ENCODE peak calls at places on chromosomes 16 and 17, in eight cellular contexts. One of them, this sample, is unnamed.

GRCh38 chr16:5020551-5020950 is 13.2 kb downstream of the NAGPA start:
- DNase-seq in fibroblast of lung: no peak
- DNase-seq in cardiac muscle cell: no peak
- DNase-seq in ascending aorta: no peak
- DNase-seq in left ventricle myocardium inferior: no peak
- DNase-seq in AG09319: no peak
- DNase-seq in CD8-positive, alpha-beta T cell: no peak
- DNase-seq in AG10803: no peak
- DNase-seq in this sample: no peak

GRCh38 chr16:48420437-48420836 is 35.2 kb upstream of the SIAH1 start:
- DNase-seq in fibroblast of lung: no peak
- DNase-seq in AG09319: no peak
- DNase-seq in left ventricle myocardium inferior: no peak
- DNase-seq in AG10803: no peak
- DNase-seq in cardiac muscle cell: no peak
- DNase-seq in CD8-positive, alpha-beta T cell: no peak
- DNase-seq in ascending aorta: no peak
- DNase-seq in this sample: no peak

GRCh38 chr17:7997186-7997585 is 5.2 kb upstream of the GUCY2D start:
- DNase-seq in AG09319: no peak
- DNase-seq in left ventricle myocardium inferior: peak
- DNase-seq in CD8-positive, alpha-beta T cell: no peak
- DNase-seq in ascending aorta: no peak
- DNase-seq in cardiac muscle cell: peak
- DNase-seq in AG10803: peak
- DNase-seq in fibroblast of lung: peak
- DNase-seq in this sample: no peak

GRCh38 chr17:76833034-76833689 is 35.0 kb upstream of the MGAT5B start:
- DNase-seq in left ventricle myocardium inferior: no peak
- DNase-seq in ascending aorta: no peak
- DNase-seq in cardiac muscle cell: no peak
- DNase-seq in AG10803: no peak
- DNase-seq in AG09319: no peak
- DNase-seq in CD8-positive, alpha-beta T cell: no peak
- DNase-seq in fibroblast of lung: no peak
- DNase-seq in this sample: no peak

GRCh38 chr16:56947604-56947995 is 14.2 kb upstream of the CETP start:
- DNase-seq in cardiac muscle cell: no peak
- DNase-seq in CD8-positive, alpha-beta T cell: no peak
- DNase-seq in left ventricle myocardium inferior: no peak
- DNase-seq in ascending aorta: no peak
- DNase-seq in fibroblast of lung: no peak
- DNase-seq in AG09319: no peak
- DNase-seq in AG10803: no peak
- DNase-seq in this sample: no peak

GRCh38 chr16:54390095-54390494 is 103.5 kb upstream of the IRX3 start:
- DNase-seq in left ventricle myocardium inferior: no peak
- DNase-seq in AG09319: no peak
- DNase-seq in ascending aorta: no peak
- DNase-seq in CD8-positive, alpha-beta T cell: no peak
- DNase-seq in AG10803: no peak
- DNase-seq in cardiac muscle cell: no peak
- DNase-seq in fibroblast of lung: no peak
- DNase-seq in this sample: no peak

GRCh38 chr17:1112875-1113274 is 66.9 kb downstream of the ABR start:
- DNase-seq in ascending aorta: no peak
- DNase-seq in left ventricle myocardium inferior: no peak
- DNase-seq in CD8-positive, alpha-beta T cell: no peak
- DNase-seq in fibroblast of lung: no peak
- DNase-seq in AG10803: no peak
- DNase-seq in cardiac muscle cell: no peak
- DNase-seq in AG09319: no peak
- DNase-seq in this sample: no peak

GRCh38 chr16:87322360-87322759 is 5.2 kb upstream of the C16orf95 start:
- DNase-seq in AG09319: no peak
- DNase-seq in left ventricle myocardium inferior: no peak
- DNase-seq in AG10803: no peak
- DNase-seq in cardiac muscle cell: no peak
- DNase-seq in fibroblast of lung: no peak
- DNase-seq in ascending aorta: no peak
- DNase-seq in CD8-positive, alpha-beta T cell: no peak
- DNase-seq in this sample: no peak

GRCh38 chr16:3431779-3432219 is 11.5 kb downstream of the ZNF597 start:
- DNase-seq in AG10803: peak
- DNase-seq in AG09319: no peak
- DNase-seq in fibroblast of lung: peak
- DNase-seq in ascending aorta: no peak
- DNase-seq in left ventricle myocardium inferior: peak
- DNase-seq in cardiac muscle cell: peak
- DNase-seq in CD8-positive, alpha-beta T cell: peak
- DNase-seq in this sample: peak

GRCh38 chr17:77409282-77410161 is 268.8 kb downstream of the SEC14L1 start:
- DNase-seq in ascending aorta: peak
- DNase-seq in fibroblast of lung: peak
- DNase-seq in AG09319: no peak
- DNase-seq in CD8-positive, alpha-beta T cell: no peak
- DNase-seq in left ventricle myocardium inferior: peak
- DNase-seq in cardiac muscle cell: peak
- DNase-seq in AG10803: peak
- DNase-seq in this sample: no peak

GRCh38 chr17:42288985-42289862 is 926 bp downstream of the STAT5A start:
- DNase-seq in ascending aorta: no peak
- DNase-seq in cardiac muscle cell: no peak
- DNase-seq in AG10803: no peak
- DNase-seq in left ventricle myocardium inferior: no peak
- DNase-seq in fibroblast of lung: no peak
- DNase-seq in AG09319: no peak
- DNase-seq in CD8-positive, alpha-beta T cell: peak
- DNase-seq in this sample: peak

GRCh38 chr17:81419333-81419885 is 24.2 kb downstream of the BAHCC1 start:
- DNase-seq in AG09319: peak
- DNase-seq in cardiac muscle cell: peak
- DNase-seq in ascending aorta: peak
- DNase-seq in fibroblast of lung: peak
- DNase-seq in AG10803: peak
- DNase-seq in left ventricle myocardium inferior: peak
- DNase-seq in CD8-positive, alpha-beta T cell: no peak
- DNase-seq in this sample: no peak

GRCh38 chr17:45110676-45111611 is 21.4 kb downstream of the PLCD3 start:
- DNase-seq in ascending aorta: no peak
- DNase-seq in CD8-positive, alpha-beta T cell: no peak
- DNase-seq in fibroblast of lung: no peak
- DNase-seq in left ventricle myocardium inferior: peak
- DNase-seq in cardiac muscle cell: no peak
- DNase-seq in AG10803: peak
- DNase-seq in AG09319: no peak
- DNase-seq in this sample: no peak

GRCh38 chr16:22948058-22948602 is 134.2 kb downstream of the HS3ST2 start:
- DNase-seq in fibroblast of lung: no peak
- DNase-seq in ascending aorta: no peak
- DNase-seq in cardiac muscle cell: peak
- DNase-seq in left ventricle myocardium inferior: no peak
- DNase-seq in AG09319: no peak
- DNase-seq in CD8-positive, alpha-beta T cell: no peak
- DNase-seq in AG10803: no peak
- DNase-seq in this sample: no peak

GRCh38 chr16:82011199-82011641 is at the start of gene SDR42E1:
- DNase-seq in left ventricle myocardium inferior: no peak
- DNase-seq in AG10803: no peak
- DNase-seq in AG09319: no peak
- DNase-seq in fibroblast of lung: peak
- DNase-seq in CD8-positive, alpha-beta T cell: peak
- DNase-seq in ascending aorta: no peak
- DNase-seq in cardiac muscle cell: no peak
- DNase-seq in this sample: peak

GRCh38 chr16:71637398-71637797 is 11.4 kb downstream of the MARVELD3 start:
- DNase-seq in CD8-positive, alpha-beta T cell: no peak
- DNase-seq in cardiac muscle cell: peak
- DNase-seq in fibroblast of lung: no peak
- DNase-seq in AG10803: peak
- DNase-seq in ascending aorta: no peak
- DNase-seq in AG09319: peak
- DNase-seq in left ventricle myocardium inferior: no peak
- DNase-seq in this sample: no peak

GRCh38 chr17:49946208-49946607 is 22.8 kb upstream of the DLX4 start:
- DNase-seq in fibroblast of lung: no peak
- DNase-seq in CD8-positive, alpha-beta T cell: no peak
- DNase-seq in ascending aorta: no peak
- DNase-seq in AG10803: no peak
- DNase-seq in AG09319: no peak
- DNase-seq in left ventricle myocardium inferior: no peak
- DNase-seq in cardiac muscle cell: no peak
- DNase-seq in this sample: no peak

GRCh38 chr17:65546579-65546978 is 14.9 kb downstream of the AXIN2 start:
- DNase-seq in cardiac muscle cell: no peak
- DNase-seq in AG09319: no peak
- DNase-seq in AG10803: no peak
- DNase-seq in CD8-positive, alpha-beta T cell: no peak
- DNase-seq in left ventricle myocardium inferior: no peak
- DNase-seq in ascending aorta: no peak
- DNase-seq in fibroblast of lung: no peak
- DNase-seq in this sample: no peak
- TF ChIP-seq CTCF in cardiac muscle cell: no peak
- TF ChIP-seq CTCF in AG09319: no peak
- TF ChIP-seq CTCF in AG10803: no peak
- TF ChIP-seq CTCF in CD8-positive, alpha-beta T cell: no peak
- TF ChIP-seq CTCF in left ventricle myocardium inferior: no peak
- TF ChIP-seq CTCF in ascending aorta: no peak
- TF ChIP-seq CTCF in fibroblast of lung: no peak
- TF ChIP-seq CTCF in this sample: no peak

DNA sequence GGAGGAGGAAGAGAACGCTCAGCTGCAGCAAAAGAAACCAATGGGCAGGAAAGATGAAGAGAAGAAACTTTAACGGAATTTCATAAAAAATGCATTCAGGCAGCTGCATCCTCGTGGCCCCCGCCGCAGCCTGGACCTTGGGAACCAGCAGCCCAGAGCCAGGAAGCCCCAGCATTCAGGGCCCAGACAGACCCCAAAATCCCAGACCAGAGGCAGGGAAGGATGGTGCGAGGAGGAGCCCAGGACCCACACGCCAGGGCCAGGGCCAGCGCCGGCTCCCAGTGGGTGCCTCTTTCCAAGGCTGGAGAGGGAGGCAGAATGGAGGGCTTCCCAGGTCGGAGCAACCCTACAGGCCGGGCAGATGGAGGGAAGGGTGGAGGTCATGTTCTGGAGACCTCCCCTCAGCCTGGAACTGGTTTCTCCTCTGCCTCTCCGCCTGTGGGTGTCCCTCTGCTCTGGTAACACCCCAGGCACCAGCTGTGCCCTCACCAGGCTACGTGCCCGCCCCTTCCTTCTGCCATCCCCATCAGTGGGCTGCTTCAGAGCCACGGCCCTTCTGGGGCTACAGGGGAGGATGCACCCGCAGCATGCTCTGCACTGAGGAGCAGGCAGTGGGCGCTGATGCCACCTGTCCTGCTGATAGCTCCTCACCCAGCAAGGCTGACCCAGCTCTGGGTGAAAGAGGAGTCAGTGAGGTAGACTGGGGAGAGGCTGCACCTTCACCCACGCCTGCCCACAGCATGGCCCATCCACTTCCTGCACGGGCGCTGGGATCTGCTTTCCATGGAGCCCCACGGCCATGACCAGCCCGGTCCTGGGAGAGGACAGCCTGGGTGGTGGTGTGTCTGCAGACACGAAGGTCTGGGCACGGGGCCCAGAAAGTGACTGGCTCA is 1.2 kb upstream of the MIF4GD start:
- DNase-seq in AG10803: peak
- DNase-seq in AG09319: no peak
- DNase-seq in cardiac muscle cell: peak
- DNase-seq in left ventricle myocardium inferior: peak
- DNase-seq in fibroblast of lung: peak
- DNase-seq in CD8-positive, alpha-beta T cell: no peak
- DNase-seq in ascending aorta: no peak
- DNase-seq in this sample: no peak
- TF ChIP-seq CTCF in AG10803: no peak
- TF ChIP-seq CTCF in AG09319: no peak
- TF ChIP-seq CTCF in cardiac muscle cell: no peak
- TF ChIP-seq CTCF in left ventricle myocardium inferior: no peak
- TF ChIP-seq CTCF in fibroblast of lung: no peak
- TF ChIP-seq CTCF in CD8-positive, alpha-beta T cell: no peak
- TF ChIP-seq CTCF in ascending aorta: no peak
- TF ChIP-seq CTCF in this sample: no peak

GRCh38 chr17:73841431-73842060 is 197.3 kb upstream of the SDK2 start:
- DNase-seq in AG10803: no peak
- DNase-seq in fibroblast of lung: peak
- DNase-seq in left ventricle myocardium inferior: no peak
- DNase-seq in CD8-positive, alpha-beta T cell: peak
- DNase-seq in AG09319: no peak
- DNase-seq in cardiac muscle cell: peak
- DNase-seq in ascending aorta: no peak
- DNase-seq in this sample: no peak
- TF ChIP-seq CTCF in AG10803: peak
- TF ChIP-seq CTCF in fibroblast of lung: peak
- TF ChIP-seq CTCF in left ventricle myocardium inferior: peak
- TF ChIP-seq CTCF in CD8-positive, alpha-beta T cell: peak
- TF ChIP-seq CTCF in AG09319: peak
- TF ChIP-seq CTCF in cardiac muscle cell: peak
- TF ChIP-seq CTCF in ascending aorta: peak
- TF ChIP-seq CTCF in this sample: no peak

GRCh38 chr17:79993390-79994221 is 42.1 kb downstream of the TBC1D16 start:
- DNase-seq in AG10803: peak
- DNase-seq in ascending aorta: peak
- DNase-seq in CD8-positive, alpha-beta T cell: peak
- DNase-seq in AG09319: peak
- DNase-seq in fibroblast of lung: peak
- DNase-seq in left ventricle myocardium inferior: peak
- DNase-seq in cardiac muscle cell: peak
- DNase-seq in this sample: peak

GRCh38 chr17:79991140-79991923 is 44.3 kb downstream of the TBC1D16 start:
- DNase-seq in AG09319: peak
- DNase-seq in AG10803: peak
- DNase-seq in left ventricle myocardium inferior: peak
- DNase-seq in ascending aorta: no peak
- DNase-seq in cardiac muscle cell: peak
- DNase-seq in fibroblast of lung: peak
- DNase-seq in CD8-positive, alpha-beta T cell: peak
- DNase-seq in this sample: peak

GRCh38 chr17:79990704-79991103 is 45.0 kb downstream of the TBC1D16 start:
- DNase-seq in AG10803: no peak
- DNase-seq in fibroblast of lung: no peak
- DNase-seq in ascending aorta: no peak
- DNase-seq in AG09319: no peak
- DNase-seq in cardiac muscle cell: no peak
- DNase-seq in left ventricle myocardium inferior: no peak
- DNase-seq in CD8-positive, alpha-beta T cell: no peak
- DNase-seq in this sample: no peak

GRCh38 chr17:79992657-79993389 is 42.8 kb downstream of the TBC1D16 start:
- DNase-seq in fibroblast of lung: no peak
- DNase-seq in AG10803: no peak
- DNase-seq in ascending aorta: no peak
- DNase-seq in cardiac muscle cell: no peak
- DNase-seq in CD8-positive, alpha-beta T cell: no peak
- DNase-seq in AG09319: no peak
- DNase-seq in left ventricle myocardium inferior: no peak
- DNase-seq in this sample: no peak

GRCh38 chr17:79991924-79992656 is 43.6 kb downstream of the TBC1D16 start:
- DNase-seq in cardiac muscle cell: peak
- DNase-seq in fibroblast of lung: peak
- DNase-seq in ascending aorta: no peak
- DNase-seq in AG10803: no peak
- DNase-seq in AG09319: no peak
- DNase-seq in left ventricle myocardium inferior: peak
- DNase-seq in CD8-positive, alpha-beta T cell: no peak
- DNase-seq in this sample: no peak
- TF ChIP-seq CTCF in cardiac muscle cell: no peak
- TF ChIP-seq CTCF in fibroblast of lung: no peak
- TF ChIP-seq CTCF in ascending aorta: no peak
- TF ChIP-seq CTCF in AG10803: no peak
- TF ChIP-seq CTCF in AG09319: no peak
- TF ChIP-seq CTCF in left ventricle myocardium inferior: peak
- TF ChIP-seq CTCF in CD8-positive, alpha-beta T cell: no peak
- TF ChIP-seq CTCF in this sample: no peak

GRCh38 chr17:63232565-63233310 is 213.4 kb downstream of the CYB561 start:
- DNase-seq in cardiac muscle cell: no peak
- DNase-seq in CD8-positive, alpha-beta T cell: no peak
- DNase-seq in fibroblast of lung: no peak
- DNase-seq in ascending aorta: no peak
- DNase-seq in AG09319: no peak
- DNase-seq in left ventricle myocardium inferior: no peak
- DNase-seq in AG10803: no peak
- DNase-seq in this sample: no peak
- TF ChIP-seq CTCF in cardiac muscle cell: no peak
- TF ChIP-seq CTCF in CD8-positive, alpha-beta T cell: no peak
- TF ChIP-seq CTCF in fibroblast of lung: no peak
- TF ChIP-seq CTCF in ascending aorta: no peak
- TF ChIP-seq CTCF in AG09319: no peak
- TF ChIP-seq CTCF in left ventricle myocardium inferior: no peak
- TF ChIP-seq CTCF in AG10803: no peak
- TF ChIP-seq CTCF in this sample: no peak

This sample was measured in GM20000.